ENCODE peak calls at places on chromosomes 13 and 19, in eight cellular contexts. X is neural progenitor cell, C is lung, Z is breast epithelium, B is BE2C, G is left ventricle myocardium inferior, P is vagina, L is SK-N-SH. A is an unnamed sample. For H3K4me1, the result is how much of the 10 kb centered on the place peaks cover.

GRCh38 chr13:31786011-31786410 is 46.7 kb downstream of the RXFP2 start:
- DNase-seq in X (no peak), P (no peak), B (no peak), G (no peak), C (no peak), L (no peak), Z (no peak), A (peak)

GRCh38 chr13:30679483-30680330 is 55.6 kb upstream of the ALOX5AP start:
- DNase-seq in Z (no peak), C (no peak), X (peak), P (no peak), G (no peak), L (peak), B (peak), A (peak)

GRCh38 chr13:30759748-30760147 is 24.4 kb downstream of the ALOX5AP start:
- DNase-seq in Z (no peak), P (no peak), X (no peak), B (no peak), L (no peak), C (no peak), G (no peak), A (no peak)

GRCh38 chr19:44846455-44847143 is 502 bp downstream of the NECTIN2 start:
- DNase-seq in Z (no peak), C (no peak), G (no peak), B (no peak), X (peak), P (no peak), L (peak), A (no peak)

GRCh38 chr19:50325310-50326100 is 3.7 kb downstream of the KCNC3 start:
- DNase-seq in B (peak), G (peak), X (peak), Z (no peak), C (peak), P (no peak), L (peak), A (peak)

GRCh38 chr19:48997972-48998371 is 4.3 kb downstream of the RUVBL2 start:
- DNase-seq in Z (no peak), B (peak), X (peak), L (peak), C (no peak), P (no peak), G (no peak), A (peak)

GRCh38 chr13:86757236-86757978 is 913.8 kb upstream of the SLITRK5 start:
- DNase-seq in X (no peak), C (no peak), G (no peak), P (no peak), L (no peak), B (no peak), Z (no peak), A (no peak)

GRCh38 chr13:42970824-42971669 is 21.0 kb downstream of the EPSTI1 start:
- DNase-seq in L (peak), P (no peak), B (peak), X (peak), G (no peak), C (no peak), Z (no peak), A (peak)

GRCh38 chr13:41505209-41505835 is 48.0 kb downstream of the RGCC start:
- DNase-seq in G (no peak), Z (no peak), P (no peak), L (no peak), X (no peak), C (no peak), B (no peak), A (no peak)

GRCh38 chr13:37409756-37410155 is 188.8 kb downstream of the POSTN start:
- DNase-seq in C (no peak), G (no peak), B (no peak), Z (no peak), L (no peak), P (no peak), X (no peak), A (no peak)

GRCh38 chr13:74574964-74575728 is 440.9 kb upstream of the KLF12 start:
- DNase-seq in B (no peak), L (peak), X (no peak), G (no peak), P (no peak), C (no peak), Z (no peak), A (no peak)

GRCh38 chr13:88919970-88920628 is 1248.9 kb downstream of the SLITRK5 start:
- DNase-seq in P (no peak), G (no peak), B (no peak), Z (no peak), X (no peak), C (no peak), L (no peak), A (no peak)

GRCh38 chr19:21322528-21322927 is 6.7 kb downstream of the ZNF708 start:
- DNase-seq in X (no peak), C (no peak), B (no peak), G (peak), P (no peak), L (no peak), Z (no peak), A (peak)

GRCh38 chr13:28329395-28330158 is 165.4 kb downstream of the FLT1 start:
- DNase-seq in X (peak), B (no peak), P (no peak), G (no peak), C (peak), Z (no peak), L (no peak), A (peak)

GRCh38 chr13:48578516-48579166 is 45.8 kb upstream of the RCBTB2 start:
- DNase-seq in X (no peak), L (no peak), G (no peak), B (no peak), P (no peak), C (peak), Z (no peak), A (no peak)

GRCh38 chr19:18173572-18174294 is at the start of gene IFI30:
- DNase-seq in C (peak), G (peak), P (peak), B (peak), Z (peak), L (peak), X (peak), A (peak)

GRCh38 chr19:54478677-54479266 is 5.7 kb upstream of the CDC42EP5 start:
- DNase-seq in L (peak), C (no peak), P (no peak), Z (no peak), G (no peak), B (no peak), X (peak), A (no peak)

GRCh38 chr13:102974574-102975195 is 91.5 kb downstream of the SLC10A2 start:
- DNase-seq in P (no peak), X (no peak), L (no peak), C (no peak), Z (no peak), B (no peak), G (no peak), A (no peak)

GRCh38 chr13:48222358-48223015 is 10.5 kb upstream of the ITM2B start:
- DNase-seq in B (no peak), L (no peak), C (peak), G (peak), Z (no peak), X (no peak), P (no peak), A (no peak)

GRCh38 chr13:102814793-102815192 is 15.9 kb downstream of the BIVM start:
- DNase-seq in X (no peak), P (no peak), C (no peak), Z (no peak), G (no peak), B (no peak), L (no peak), A (no peak)

GRCh38 chr13:21670006-21670882 is 629 bp upstream of the FGF9 start:
- DNase-seq in P (no peak), C (no peak), Z (no peak), G (peak), B (peak), L (peak), X (peak), A (peak)

GRCh38 chr13:73428137-73428536 is 369.3 kb downstream of the KLF5 start:
- DNase-seq in C (no peak), L (no peak), B (no peak), G (no peak), X (no peak), Z (no peak), P (no peak), A (no peak)

GRCh38 chr13:85367887-85368286 is 431.3 kb downstream of the SLITRK6 start:
- DNase-seq in Z (no peak), G (no peak), X (no peak), C (no peak), B (no peak), L (no peak), P (no peak), A (no peak)

GRCh38 chr19:49231389-49231788 is 73.8 kb downstream of the TRPM4 start:
- DNase-seq in P (no peak), B (no peak), G (no peak), C (no peak), Z (no peak), L (no peak), X (no peak), A (no peak)

GRCh38 chr19:11196406-11197287 is 698 bp downstream of the KANK2 start:
- DNase-seq in P (no peak), G (peak), C (peak), X (peak), Z (no peak), L (peak), B (peak), A (no peak)

GRCh38 chr13:37173214-37173613 is 67.8 kb upstream of the CSNK1A1L start:
- DNase-seq in Z (no peak), B (no peak), G (no peak), P (no peak), L (no peak), X (no peak), C (no peak), A (no peak)

GRCh38 chr13:45219938-45220375 is 19.1 kb upstream of the KCTD4 start:
- DNase-seq in C (no peak), Z (no peak), B (no peak), X (no peak), L (no peak), P (no peak), G (no peak), A (no peak)

GRCh38 chr19:23062921-23063320 is 53.9 kb upstream of the ZNF730 start:
- DNase-seq in L (no peak), X (no peak), Z (no peak), P (no peak), B (no peak), C (no peak), G (no peak), A (no peak)

GRCh38 chr13:32790731-32791130 is 204.5 kb downstream of the PDS5B start:
- DNase-seq in G (no peak), Z (no peak), P (no peak), B (no peak), X (peak), L (no peak), C (no peak), A (no peak)

GRCh38 chr19:10669246-10669645 is 15.1 kb downstream of the ILF3 start:
- DNase-seq in P (no peak), C (no peak), B (no peak), Z (no peak), L (no peak), G (no peak), X (no peak), A (no peak)

GRCh38 chr13:76693086-76693485 is 193.1 kb downstream of the KCTD12 start:
- DNase-seq in G (no peak), P (no peak), B (no peak), L (no peak), C (no peak), X (no peak), Z (no peak), A (no peak)

GRCh38 chr19:33192010-33192409 is 2.1 kb upstream of the LRP3 start:
- DNase-seq in P (no peak), C (no peak), Z (no peak), B (no peak), L (peak), G (no peak), X (peak), A (no peak)
- H3K4me1 ChIP-seq in P (under half), C (under half), Z (under half), B (under half), L (under half), G (under half), X (under half), A (under half)

GRCh38 chr19:47241919-47242644 is 11.1 kb upstream of the BBC3 start:
- DNase-seq in L (no peak), B (no peak), Z (no peak), P (no peak), G (no peak), X (no peak), C (no peak), A (no peak)
- H3K4me1 ChIP-seq in L (under half), B (under half), Z (under half), P (under half), G (under half), X (under half), C (under half), A (under half)

GRCh38 chr13:40444241-40444640 is 222.2 kb downstream of the FOXO1 start:
- DNase-seq in B (no peak), C (no peak), Z (no peak), L (no peak), G (no peak), X (no peak), P (no peak), A (no peak)
- H3K4me1 ChIP-seq in B (under half), C (under half), Z (under half), L (under half), G (half or more), X (under half), P (under half), A (under half)

DNA sequence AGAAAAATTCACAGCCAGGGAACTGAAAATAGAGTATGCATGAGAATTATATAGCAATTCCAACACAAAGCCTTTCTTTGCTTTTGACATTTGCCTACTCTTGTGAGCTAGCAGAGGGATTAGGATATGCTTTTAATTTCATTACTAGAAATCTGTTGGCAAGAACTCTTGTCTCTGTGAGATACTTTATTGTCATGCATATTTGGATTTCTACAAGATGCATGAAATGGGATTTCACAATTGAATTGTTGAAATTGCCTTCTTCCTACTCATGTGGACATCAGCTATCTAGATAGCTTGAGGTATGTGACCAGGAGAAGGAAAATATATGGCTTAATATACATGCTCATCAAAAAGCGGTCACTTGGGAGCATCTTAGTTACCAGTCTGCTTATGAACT is 166.0 kb downstream of the SLC7A1 start:
- DNase-seq in Z (no peak), C (no peak), L (no peak), G (no peak), P (no peak), B (no peak), X (no peak), A (no peak)
- H3K4me1 ChIP-seq in Z (under half), C (under half), L (under half), G (under half), P (under half), B (under half), X (under half), A (under half)

GRCh38 chr19:35206855-35207254 is 21.7 kb downstream of the FAM187B start:
- DNase-seq in G (no peak), C (peak), L (no peak), P (no peak), X (no peak), B (no peak), Z (no peak), A (no peak)
- H3K4me1 ChIP-seq in G (under half), C (under half), L (under half), P (under half), X (under half), B (under half), Z (under half), A (under half)

GRCh38 chr19:33277434-33277833 is 24.9 kb downstream of the CEBPA start:
- DNase-seq in C (no peak), X (no peak), Z (no peak), G (no peak), P (no peak), B (no peak), L (no peak), A (no peak)

GRCh38 chr19:33279430-33280350 is 22.6 kb downstream of the CEBPA start:
- DNase-seq in L (no peak), G (no peak), Z (no peak), X (no peak), P (no peak), C (no peak), B (no peak), A (no peak)

GRCh38 chr19:33278023-33278402 is 24.3 kb downstream of the CEBPA start:
- DNase-seq in Z (no peak), X (no peak), P (no peak), C (no peak), G (no peak), B (no peak), L (no peak), A (no peak)

GRCh38 chr19:33280351-33280921 is 21.9 kb downstream of the CEBPA start:
- DNase-seq in B (no peak), G (no peak), P (no peak), C (no peak), X (no peak), L (no peak), Z (no peak), A (no peak)

DNA sequence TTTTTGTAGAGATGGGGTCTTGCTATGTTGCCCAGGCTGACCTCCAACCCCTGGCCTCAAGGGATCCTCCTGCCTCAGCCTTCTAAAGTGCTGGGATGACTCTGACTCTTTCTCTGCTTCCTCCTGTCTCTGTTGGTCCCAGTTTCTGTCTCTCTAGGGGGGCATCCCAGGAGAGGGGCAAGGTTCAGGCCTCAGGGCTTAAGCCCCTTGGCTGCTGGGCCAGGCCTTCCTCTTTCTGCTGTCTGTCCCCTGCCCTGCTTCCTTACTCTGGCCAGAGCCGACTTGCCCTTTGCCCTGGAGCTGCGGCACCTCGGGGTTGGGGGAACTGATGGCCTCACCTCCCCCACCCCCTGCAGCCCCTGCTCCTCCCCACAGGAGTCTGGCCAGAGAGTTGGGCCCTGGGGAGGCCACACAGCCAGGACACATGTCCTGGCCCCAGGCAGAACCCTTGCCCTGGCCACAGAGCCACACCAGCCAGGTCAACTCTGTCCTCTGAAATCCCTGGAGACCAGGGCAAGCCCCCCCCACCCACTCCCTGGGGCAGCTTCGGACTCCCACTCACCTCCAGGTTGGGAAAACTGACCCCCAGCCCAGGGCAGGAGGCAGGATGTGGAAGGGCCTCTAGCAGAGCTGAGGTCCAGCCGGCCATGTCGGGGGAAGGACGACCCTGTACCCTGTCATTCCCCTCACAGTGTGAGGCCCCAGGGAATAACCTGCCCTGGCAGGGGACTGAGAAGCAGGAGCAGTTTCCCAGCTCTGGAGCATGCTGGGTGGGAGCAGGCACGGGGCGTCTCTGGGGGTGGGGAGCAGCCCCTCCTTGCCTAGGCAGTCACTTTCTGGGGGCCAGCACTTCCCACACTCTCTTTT is 23.7 kb downstream of the CEBPA start:
- DNase-seq in P (no peak), Z (no peak), G (no peak), B (peak), X (no peak), C (no peak), L (no peak), A (no peak)
- H3K4me1 ChIP-seq in P (under half), Z (under half), G (under half), B (under half), X (under half), C (under half), L (under half), A (under half)

GRCh38 chr19:42281175-42282035 is 12.4 kb downstream of the CIC start:
- DNase-seq in G (peak), C (peak), B (peak), P (no peak), X (peak), Z (no peak), L (no peak), A (peak)

GRCh38 chr19:42283248-42284065 is 14.4 kb downstream of the CIC start:
- DNase-seq in L (peak), B (peak), P (no peak), C (peak), Z (peak), X (peak), G (peak), A (peak)

GRCh38 chr19:42284066-42284501 is 15.0 kb downstream of the CIC start:
- DNase-seq in C (peak), X (peak), P (no peak), G (peak), L (peak), Z (peak), B (peak), A (peak)

GRCh38 chr19:42282036-42282762 is 13.1 kb downstream of the CIC start:
- DNase-seq in C (no peak), B (peak), Z (no peak), L (no peak), G (no peak), X (peak), P (no peak), A (no peak)

GRCh38 chr19:42282810-42283247 is 13.8 kb downstream of the CIC start:
- DNase-seq in G (no peak), Z (no peak), X (no peak), P (no peak), L (no peak), C (no peak), B (no peak), A (no peak)
- H3K4me1 ChIP-seq in G (half or more), Z (under half), X (under half), P (half or more), L (half or more), C (under half), B (under half), A (half or more)

GRCh38 chr19:56114711-56115110 is 6.4 kb downstream of the ZNF787 start:
- DNase-seq in L (no peak), B (no peak), X (no peak), G (no peak), P (no peak), Z (no peak), C (no peak), A (peak)
- H3K4me1 ChIP-seq in L (under half), B (under half), X (under half), G (half or more), P (half or more), Z (under half), C (under half), A (half or more)

GRCh38 chr19:29971648-29972047 is 29.6 kb downstream of the URI1 start:
- DNase-seq in G (no peak), C (no peak), X (no peak), L (no peak), Z (no peak), P (no peak), B (no peak), A (no peak)

GRCh38 chr19:29978139-29978538 is 36.1 kb downstream of the URI1 start:
- DNase-seq in P (no peak), B (no peak), C (no peak), X (no peak), Z (no peak), G (no peak), L (no peak), A (no peak)

GRCh38 chr19:29971002-29971401 is 29.0 kb downstream of the URI1 start:
- DNase-seq in X (no peak), C (no peak), B (no peak), P (no peak), G (no peak), L (no peak), Z (no peak), A (no peak)

GRCh38 chr19:29974701-29975100 is 32.7 kb downstream of the URI1 start:
- DNase-seq in X (no peak), G (no peak), P (no peak), Z (no peak), B (no peak), L (no peak), C (no peak), A (no peak)

GRCh38 chr19:29976151-29976943 is 34.3 kb downstream of the URI1 start:
- DNase-seq in C (no peak), P (no peak), L (no peak), Z (no peak), X (no peak), G (no peak), B (no peak), A (no peak)
- H3K4me1 ChIP-seq in C (under half), P (under half), L (under half), Z (under half), X (under half), G (under half), B (under half), A (under half)

A was measured in testis.